ENCODE peak calls at places on chromosomes 2 and 18, in five cellular contexts. D, C, I, T and J are unnamed samples. For H3K9me3, the result is how much of the 10 kb centered on the place peaks cover.

GRCh38 chr2:124959582-124959981 is 934.5 kb downstream of the CNTNAP5 start:
- DNase-seq in D (no peak), C (no peak), I (no peak), T (no peak), J (no peak)

GRCh38 chr2:60569680-60570111 is 16.2 kb upstream of the BCL11A start:
- DNase-seq in D (no peak), C (no peak), I (no peak), T (peak), J (no peak)

GRCh38 chr2:238720232-238720672 is 127.6 kb upstream of the TWIST2 start:
- DNase-seq in D (no peak), C (peak), I (peak), T (peak), J (peak)

GRCh38 chr2:231926761-231927565 is 767 bp upstream of the NPPC start:
- DNase-seq in D (no peak), C (no peak), I (no peak), T (peak), J (peak)

GRCh38 chr2:203623616-203624015 is 82.8 kb upstream of the CD28 start:
- DNase-seq in D (no peak), C (no peak), I (no peak), T (no peak), J (no peak)

GRCh38 chr2:74357627-74358026 is 14.4 kb upstream of the SLC4A5 start:
- DNase-seq in D (no peak), C (no peak), I (no peak), T (no peak), J (no peak)

GRCh38 chr2:132797551-132797950 is 127.5 kb upstream of the LYPD1 start:
- DNase-seq in D (peak), C (peak), I (no peak), T (no peak), J (no peak)

GRCh38 chr2:218438601-218439000 is 19.7 kb downstream of the VIL1 start:
- DNase-seq in D (no peak), C (no peak), I (no peak), T (no peak), J (no peak)

GRCh38 chr2:162073776-162074578 is at the start of gene DPP4:
- DNase-seq in D (no peak), C (peak), I (no peak), T (peak), J (peak)

GRCh38 chr2:9699139-9699823 is 68.5 kb upstream of the YWHAQ start:
- DNase-seq in D (peak), C (peak), I (peak), T (no peak), J (no peak)

GRCh38 chr2:65231121-65231520 is 3.5 kb downstream of the ACTR2 start:
- DNase-seq in D (no peak), C (no peak), I (no peak), T (no peak), J (no peak)

GRCh38 chr2:43025709-43026290 is 200.6 kb downstream of the ZFP36L2 start:
- DNase-seq in D (no peak), C (no peak), I (no peak), T (no peak), J (no peak)

GRCh38 chr2:146321175-146321574 is 1523.7 kb upstream of the ACVR2A start:
- DNase-seq in D (no peak), C (no peak), I (no peak), T (no peak), J (no peak)

GRCh38 chr18:38751897-38752296 is 1186.3 kb upstream of the CELF4 start:
- DNase-seq in D (no peak), C (no peak), I (no peak), T (no peak), J (no peak)

GRCh38 chr2:145741161-145741560 is 1221.2 kb upstream of the ZEB2 start:
- DNase-seq in D (no peak), C (no peak), I (no peak), T (no peak), J (no peak)

GRCh38 chr2:207750315-207750714 is 19.4 kb downstream of the FZD5 start:
- DNase-seq in D (no peak), C (no peak), I (no peak), T (no peak), J (no peak)

GRCh38 chr2:236604971-236605734 is 35.5 kb downstream of the ACKR3 start:
- DNase-seq in D (no peak), C (no peak), I (no peak), T (no peak), J (no peak)

GRCh38 chr2:55154525-55155030 is 77.5 kb downstream of the CLHC1 start:
- DNase-seq in D (no peak), C (no peak), I (no peak), T (peak), J (no peak)

GRCh38 chr2:213995400-213996105 is 415.3 kb upstream of the VWC2L start:
- DNase-seq in D (peak), C (peak), I (no peak), T (no peak), J (no peak)

GRCh38 chr18:67425724-67426123 is 90.8 kb downstream of the DSEL start:
- DNase-seq in D (peak), C (peak), I (no peak), T (no peak), J (no peak)

GRCh38 chr2:190867182-190867581 is 13.4 kb upstream of the GLS start:
- DNase-seq in D (no peak), C (no peak), I (no peak), T (no peak), J (no peak)

GRCh38 chr18:37320320-37320719 is 245.3 kb downstream of the CELF4 start:
- DNase-seq in D (no peak), C (no peak), I (no peak), T (no peak), J (no peak)

GRCh38 chr2:191869178-191869577 is 22.3 kb upstream of the CAVIN2 start:
- DNase-seq in D (no peak), C (peak), I (peak), T (peak), J (no peak)

GRCh38 chr2:102239344-102239743 is 52.5 kb downstream of the IL1RL2 start:
- DNase-seq in D (no peak), C (no peak), I (no peak), T (no peak), J (no peak)

GRCh38 chr2:37439131-37439642 is 94.8 kb downstream of the QPCT start:
- DNase-seq in D (no peak), C (no peak), I (no peak), T (no peak), J (no peak)

GRCh38 chr2:227447606-227448005 is 24.4 kb upstream of the AGFG1 start:
- DNase-seq in D (peak), C (peak), I (no peak), T (no peak), J (no peak)

GRCh38 chr18:58965930-58966662 is 101.4 kb downstream of the ZNF532 start:
- DNase-seq in D (no peak), C (no peak), I (no peak), T (no peak), J (no peak)

GRCh38 chr2:168392031-168392430 is 64.0 kb upstream of the CERS6 start:
- DNase-seq in D (no peak), C (no peak), I (no peak), T (no peak), J (no peak)

GRCh38 chr18:48010264-48010663 is 79.8 kb upstream of the SMAD2 start:
- DNase-seq in D (no peak), C (no peak), I (no peak), T (no peak), J (no peak)

GRCh38 chr18:48006415-48007175 is 76.1 kb upstream of the SMAD2 start:
- DNase-seq in D (no peak), C (no peak), I (no peak), T (no peak), J (no peak)

GRCh38 chr18:48007381-48007780 is 76.9 kb upstream of the SMAD2 start:
- DNase-seq in D (no peak), C (no peak), I (no peak), T (no peak), J (no peak)

GRCh38 chr18:48009116-48009825 is 78.8 kb upstream of the SMAD2 start:
- DNase-seq in D (no peak), C (no peak), I (no peak), T (no peak), J (no peak)

GRCh38 chr18:48007955-48008701 is 77.7 kb upstream of the SMAD2 start:
- DNase-seq in D (no peak), C (peak), I (peak), T (peak), J (peak)
- TF ChIP-seq CTCF in D (peak), C (peak), I (no peak), T (peak), J (peak)

DNA sequence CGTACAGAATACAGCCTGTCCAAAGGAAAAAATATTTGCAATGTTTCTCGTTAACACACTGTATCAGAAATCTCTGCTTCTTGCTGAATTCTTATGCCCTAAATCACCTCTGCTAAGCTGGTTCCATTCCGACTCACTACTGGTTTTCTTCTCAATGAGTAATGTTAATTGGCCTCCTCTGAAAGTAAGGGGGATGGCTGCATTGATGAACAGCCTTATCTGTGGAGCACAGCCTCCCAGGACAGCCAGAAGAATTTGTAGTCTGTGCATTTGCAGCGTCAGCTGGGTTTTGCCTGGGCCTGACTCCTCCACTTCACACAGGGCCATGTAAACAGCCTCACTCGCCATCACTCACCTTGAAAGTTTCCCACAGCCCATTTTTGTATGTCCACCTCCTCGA is 127.7 kb downstream of the RNF152 start:
- DNase-seq in D (peak), C (no peak), I (peak), T (no peak), J (no peak)
- H3K4me3 ChIP-seq in D (no peak), C (no peak), I (no peak), T (no peak), J (no peak)

DNA sequence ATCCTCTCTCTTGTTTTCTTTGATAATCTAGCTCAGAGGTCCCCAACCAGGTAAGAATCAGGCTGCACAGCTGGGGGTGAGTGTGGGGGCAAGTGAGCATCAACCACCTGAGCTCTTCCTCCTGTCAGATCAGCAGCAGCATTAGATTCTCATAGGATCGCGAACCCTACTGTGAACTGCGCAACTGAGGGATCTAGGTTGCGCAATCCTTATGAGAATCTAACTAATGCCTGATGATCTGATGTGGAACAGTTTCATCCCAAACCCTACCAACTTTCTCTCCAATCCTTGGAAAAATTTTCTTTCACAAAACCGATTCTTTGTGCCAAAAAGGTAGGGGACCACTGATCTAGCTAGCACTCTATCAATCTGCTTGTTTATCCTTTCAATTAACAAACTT is 678.3 kb downstream of the CBLN2 start:
- DNase-seq in D (no peak), C (no peak), I (no peak), T (no peak), J (no peak)
- H3K9me3 ChIP-seq in D (under half), C (under half), I (under half), T (under half), J (under half)

DNA sequence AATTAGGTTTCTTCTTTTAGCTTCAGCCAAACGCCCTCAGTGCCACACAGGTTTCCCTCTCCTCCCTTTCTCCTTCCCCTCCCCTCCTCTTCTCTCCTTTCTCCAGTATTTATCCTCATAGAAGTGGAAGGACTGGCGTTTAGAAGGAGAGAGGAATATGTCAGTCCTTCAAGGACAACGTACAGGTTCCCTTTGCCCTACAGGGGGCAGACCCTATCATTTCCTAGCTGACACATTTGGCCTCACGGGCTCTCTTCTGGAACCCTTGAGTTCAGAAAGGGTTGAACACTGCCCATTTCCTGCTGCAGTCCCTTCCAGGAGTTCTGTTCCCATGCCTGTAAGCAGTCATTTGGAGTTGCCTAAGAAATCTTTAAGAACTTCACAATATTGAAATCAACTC is 46.1 kb downstream of the CDCA7 start:
- DNase-seq in D (no peak), C (peak), I (peak), T (peak), J (no peak)
- TF ChIP-seq CTCF in D (peak), C (peak), I (peak), T (peak), J (peak)

GRCh38 chr2:75559633-75560021 is 1.1 kb downstream of the EVA1A start:
- DNase-seq in D (no peak), C (no peak), I (no peak), T (no peak), J (no peak)
- H3K4me3 ChIP-seq in D (peak), C (peak), I (no peak), T (no peak), J (peak)

GRCh38 chr2:101234169-101234938 is 18.3 kb upstream of the CNOT11 start:
- DNase-seq in D (no peak), C (no peak), I (no peak), T (no peak), J (no peak)

GRCh38 chr2:101231253-101231652 is 21.4 kb upstream of the CNOT11 start:
- DNase-seq in D (no peak), C (no peak), I (no peak), T (no peak), J (no peak)

GRCh38 chr2:101230541-101230993 is 22.1 kb upstream of the CNOT11 start:
- DNase-seq in D (no peak), C (no peak), I (no peak), T (no peak), J (no peak)

GRCh38 chr2:101232770-101233169 is 19.9 kb upstream of the CNOT11 start:
- DNase-seq in D (no peak), C (no peak), I (no peak), T (no peak), J (no peak)

GRCh38 chr2:101231937-101232336 is 20.7 kb upstream of the CNOT11 start:
- DNase-seq in D (no peak), C (no peak), I (peak), T (no peak), J (no peak)
- H3K9me3 ChIP-seq in D (under half), C (under half), I (under half), T (under half), J (under half)

DNA sequence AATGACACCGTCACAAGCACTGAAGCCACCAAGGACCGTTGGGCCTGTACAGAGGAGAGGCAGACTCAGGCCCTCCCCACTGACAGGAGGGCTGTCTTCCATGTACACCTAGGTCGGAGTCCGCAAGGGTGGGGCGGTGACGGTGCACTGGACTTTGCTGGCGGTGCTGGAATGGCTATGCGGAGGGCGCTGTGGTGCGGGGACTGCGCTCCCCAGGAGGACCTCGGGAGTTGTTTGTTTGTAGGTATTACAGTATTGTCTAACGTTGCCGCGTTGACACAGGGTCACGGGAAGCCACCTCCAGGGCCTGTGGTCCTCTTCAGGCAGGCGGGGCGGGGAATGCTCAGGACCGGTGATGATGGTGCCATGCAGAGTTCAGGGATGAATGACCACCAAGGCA is 126.2 kb downstream of the TPO start:
- DNase-seq in D (no peak), C (no peak), I (no peak), T (no peak), J (no peak)
- TF ChIP-seq CTCF in D (no peak), C (no peak), I (no peak), T (no peak), J (no peak)

DNA sequence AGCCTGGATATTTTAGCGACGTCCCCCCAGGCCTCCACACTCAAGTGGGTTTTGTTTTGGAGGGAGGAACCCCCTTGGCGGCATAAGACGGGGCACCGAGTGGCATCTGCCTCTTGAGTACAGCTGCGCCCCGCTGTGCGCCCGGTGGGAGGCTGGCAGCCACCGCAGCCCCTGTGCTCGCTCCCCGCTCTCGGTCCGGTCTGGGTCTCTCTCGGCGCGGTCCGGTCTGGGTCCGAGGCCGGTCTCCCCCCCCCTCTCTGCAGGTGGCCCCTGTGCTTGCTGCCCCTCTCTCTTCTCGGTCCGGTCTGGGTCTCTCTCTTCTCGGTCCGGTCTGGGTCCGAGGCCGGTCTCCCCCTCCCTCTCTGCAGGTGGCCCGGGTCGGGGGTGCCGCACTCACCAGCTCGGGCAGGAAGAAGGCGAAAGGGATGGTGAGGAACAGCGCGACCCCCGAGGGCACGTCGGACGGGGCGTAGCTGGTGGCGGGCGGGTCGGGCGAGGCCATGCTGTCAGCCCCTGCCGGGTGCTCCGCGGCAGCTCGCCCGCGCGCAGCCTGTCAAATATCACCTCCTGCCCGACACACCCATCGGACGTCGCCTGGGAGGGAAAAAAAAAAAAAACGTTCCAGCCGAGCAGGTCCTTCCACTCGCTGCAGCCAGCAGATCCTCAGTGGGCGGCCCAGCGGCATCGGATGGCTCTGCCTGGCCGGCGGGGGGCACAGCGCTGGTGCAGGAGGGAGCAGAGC is at the start of gene MALL:
- DNase-seq in D (no peak), C (peak), I (no peak), T (no peak), J (no peak)
- H3K4me3 ChIP-seq in D (peak), C (peak), I (no peak), T (no peak), J (no peak)